ENCODE peak calls at places on chromosomes 6 and 20, in six cellular contexts. E is KG1; O is effector memory CD8-positive, alpha-beta T cell; W is activated T-cell treated with anti-CD3 and anti-CD28 coated beads, Interleukin-2, amount 50 U/mL, for 24 hours; Q is AG09319; R is effector CD4-positive, alpha-beta T cell. K is an unnamed sample.

GRCh38 chr20:54148947-54149764 is 24.6 kb downstream of the CYP24A1 start:
- DNase-seq in E (no peak), O (no peak), W (no peak), Q (no peak), R (no peak), K (no peak)

GRCh38 chr6:157537518-157537917 is 156.5 kb downstream of the ZDHHC14 start:
- DNase-seq in E (no peak), O (no peak), W (no peak), Q (no peak), R (no peak), K (peak; percentile 17)

GRCh38 chr6:5315883-5316282 is 54.6 kb downstream of the FARS2 start:
- DNase-seq in E (no peak), O (no peak), W (no peak), Q (peak; percentile 14), R (no peak), K (no peak)

GRCh38 chr6:1554881-1555569 is 54.7 kb upstream of the FOXC1 start:
- DNase-seq in E (peak; percentile 32), O (peak; percentile 68), W (peak; percentile 79), Q (peak; percentile 14), R (peak; percentile 53), K (no peak)

GRCh38 chr6:108960601-108961000 is 112.4 kb downstream of the ARMC2 start:
- DNase-seq in E (no peak), O (no peak), W (no peak), Q (no peak), R (no peak), K (no peak)

GRCh38 chr6:22036267-22036666 is 260.6 kb downstream of the PRL start:
- DNase-seq in E (no peak), O (no peak), W (no peak), Q (no peak), R (no peak), K (no peak)

GRCh38 chr20:57548177-57549058 is 12.5 kb upstream of the PCK1 start:
- DNase-seq in E (no peak), O (no peak), W (no peak), Q (no peak), R (no peak), K (no peak)

GRCh38 chr6:106693343-106693742 is 64.0 kb downstream of the QRSL1 start:
- DNase-seq in E (no peak), O (no peak), W (no peak), Q (no peak), R (no peak), K (no peak)

GRCh38 chr20:59388402-59388801 is 88.0 kb downstream of the EDN3 start:
- DNase-seq in E (no peak), O (no peak), W (no peak), Q (no peak), R (no peak), K (no peak)

GRCh38 chr6:89360415-89360999 is 8.0 kb upstream of the UBE2J1 start:
- DNase-seq in E (no peak), O (no peak), W (no peak), Q (no peak), R (no peak), K (peak; percentile 42)

GRCh38 chr6:158083687-158084325 is 84.3 kb downstream of the SERAC1 start:
- DNase-seq in E (no peak), O (no peak), W (no peak), Q (no peak), R (no peak), K (no peak)

GRCh38 chr6:83853968-83854501 is 875 bp downstream of the RIPPLY2 start:
- DNase-seq in E (no peak), O (no peak), W (no peak), Q (no peak), R (no peak), K (no peak)

GRCh38 chr6:104404377-104404776 is 455.3 kb downstream of the HACE1 start:
- DNase-seq in E (no peak), O (no peak), W (no peak), Q (no peak), R (no peak), K (no peak)

GRCh38 chr6:116217069-116217468 is 36.8 kb downstream of the TSPYL4 start:
- DNase-seq in E (no peak), O (no peak), W (no peak), Q (no peak), R (no peak), K (no peak)

GRCh38 chr20:57953638-57954037 is 243.8 kb upstream of the PMEPA1 start:
- DNase-seq in E (no peak), O (no peak), W (no peak), Q (no peak), R (no peak), K (no peak)

GRCh38 chr6:36121752-36122494 is 8.4 kb upstream of the MAPK13 start:
- DNase-seq in E (no peak), O (no peak), W (no peak), Q (no peak), R (no peak), K (no peak)

K was measured in GM04503.